ENCODE peak calls at places on chromosome 10, in five cellular contexts. O is ovary, Y is transverse colon, R is adrenal gland, L is upper lobe of right lung. H is an unnamed sample.

GRCh38 chr10:54650547-54650946 is 150.5 kb downstream of the PCDH15 start:
- DNase-seq in O (no peak), Y (no peak), R (no peak), L (no peak), H (no peak)

GRCh38 chr10:13183625-13184024 is 22.3 kb downstream of the MCM10 start:
- DNase-seq in O (no peak), Y (no peak), R (no peak), L (no peak), H (no peak)

GRCh38 chr10:44724415-44725174 is 186.5 kb upstream of the TMEM72 start:
- DNase-seq in O (no peak), Y (no peak), R (no peak), L (no peak), H (peak; percentile 63)

GRCh38 chr10:82674036-82674435 is 799.0 kb downstream of the NRG3 start:
- DNase-seq in O (no peak), Y (no peak), R (no peak), L (no peak), H (no peak)

GRCh38 chr10:69828115-69828870 is 26.6 kb downstream of the COL13A1 start:
- DNase-seq in O (no peak), Y (no peak), R (no peak), L (no peak), H (peak; percentile 78)

GRCh38 chr10:111207525-111207924 is 130.7 kb downstream of the ADRA2A start:
- DNase-seq in O (no peak), Y (peak; percentile 67), R (no peak), L (no peak), H (peak; percentile 18)

GRCh38 chr10:17737021-17737965 is 14.7 kb upstream of the TMEM236 start:
- DNase-seq in O (no peak), Y (no peak), R (no peak), L (no peak), H (peak; percentile 46)

GRCh38 chr10:53491774-53492173 is 719.2 kb upstream of the MBL2 start:
- DNase-seq in O (no peak), Y (no peak), R (no peak), L (no peak), H (no peak)

GRCh38 chr10:69655868-69656555 is 26.0 kb downstream of the FAM241B start:
- DNase-seq in O (no peak), Y (no peak), R (no peak), L (no peak), H (no peak)

GRCh38 chr10:122713091-122713885 is 13.6 kb upstream of the C10orf120 start:
- DNase-seq in O (no peak), Y (no peak), R (no peak), L (no peak), H (no peak)

GRCh38 chr10:14146005-14146404 is 184.7 kb downstream of the FRMD4A start:
- DNase-seq in O (no peak), Y (no peak), R (no peak), L (no peak), H (no peak)

GRCh38 chr10:132911712-132912097 is 30.7 kb downstream of the CFAP46 start:
- DNase-seq in O (no peak), Y (no peak), R (peak; percentile 7), L (peak; percentile 20), H (no peak)

GRCh38 chr10:71696635-71697326 is 22.8 kb downstream of the C10orf105 start:
- DNase-seq in O (peak; percentile 50), Y (peak; percentile 80), R (peak; percentile 64), L (peak; percentile 83), H (peak; percentile 26)

GRCh38 chr10:68759223-68759863 is 38.3 kb downstream of the CCAR1 start:
- DNase-seq in O (no peak), Y (no peak), R (no peak), L (no peak), H (no peak)

GRCh38 chr10:26703974-26704373 is 6.5 kb downstream of the PDSS1 start:
- DNase-seq in O (no peak), Y (no peak), R (no peak), L (no peak), H (no peak)

GRCh38 chr10:15181576-15182156 is 13.2 kb upstream of the NMT2 start:
- DNase-seq in O (no peak), Y (no peak), R (no peak), L (no peak), H (no peak)

GRCh38 chr10:110802090-110802489 is 69.6 kb upstream of the PDCD4 start:
- DNase-seq in O (no peak), Y (no peak), R (no peak), L (no peak), H (no peak)

GRCh38 chr10:28396317-28396716 is 93.5 kb upstream of the MPP7 start:
- DNase-seq in O (no peak), Y (no peak), R (no peak), L (no peak), H (no peak)

GRCh38 chr10:128641998-128642397 is 515.8 kb upstream of the MKI67 start:
- DNase-seq in O (no peak), Y (no peak), R (no peak), L (no peak), H (no peak)

GRCh38 chr10:91103384-91104184 is 116.9 kb upstream of the PCGF5 start:
- DNase-seq in O (no peak), Y (no peak), R (no peak), L (no peak), H (peak; percentile 54)

GRCh38 chr10:22856444-22857074 is 71.3 kb upstream of the ARMC3 start:
- DNase-seq in O (no peak), Y (no peak), R (no peak), L (no peak), H (no peak)

GRCh38 chr10:128063736-128064614 is 62.2 kb downstream of the MKI67 start:
- DNase-seq in O (no peak), Y (no peak), R (no peak), L (peak; percentile 75), H (no peak)

GRCh38 chr10:71548494-71548846 is 151.8 kb downstream of the CDH23 start:
- DNase-seq in O (no peak), Y (no peak), R (peak; percentile 34), L (no peak), H (peak; percentile 50)

GRCh38 chr10:127374901-127375300 is 174.2 kb upstream of the NPS start:
- DNase-seq in O (no peak), Y (no peak), R (no peak), L (no peak), H (no peak)

GRCh38 chr10:115045516-115045915 is 47.6 kb upstream of the ATRNL1 start:
- DNase-seq in O (no peak), Y (no peak), R (no peak), L (no peak), H (no peak)

GRCh38 chr10:86971146-86971991 is 3.1 kb downstream of the ADIRF start:
- DNase-seq in O (peak; percentile 98), Y (peak; percentile 94), R (peak; percentile 94), L (peak; percentile 96), H (peak; percentile 75)

GRCh38 chr10:89644691-89644966 is 413 bp downstream of the PANK1 start:
- DNase-seq in O (no peak), Y (no peak), R (no peak), L (no peak), H (no peak)
- H3K4me3 ChIP-seq in O (peak overlapping the region; percentile 86), Y (peak overlapping the region; percentile 73), R (peak overlapping the region; percentile 88), L (peak overlapping the region; percentile 87), H (peak overlapping the region; percentile 76)

DNA sequence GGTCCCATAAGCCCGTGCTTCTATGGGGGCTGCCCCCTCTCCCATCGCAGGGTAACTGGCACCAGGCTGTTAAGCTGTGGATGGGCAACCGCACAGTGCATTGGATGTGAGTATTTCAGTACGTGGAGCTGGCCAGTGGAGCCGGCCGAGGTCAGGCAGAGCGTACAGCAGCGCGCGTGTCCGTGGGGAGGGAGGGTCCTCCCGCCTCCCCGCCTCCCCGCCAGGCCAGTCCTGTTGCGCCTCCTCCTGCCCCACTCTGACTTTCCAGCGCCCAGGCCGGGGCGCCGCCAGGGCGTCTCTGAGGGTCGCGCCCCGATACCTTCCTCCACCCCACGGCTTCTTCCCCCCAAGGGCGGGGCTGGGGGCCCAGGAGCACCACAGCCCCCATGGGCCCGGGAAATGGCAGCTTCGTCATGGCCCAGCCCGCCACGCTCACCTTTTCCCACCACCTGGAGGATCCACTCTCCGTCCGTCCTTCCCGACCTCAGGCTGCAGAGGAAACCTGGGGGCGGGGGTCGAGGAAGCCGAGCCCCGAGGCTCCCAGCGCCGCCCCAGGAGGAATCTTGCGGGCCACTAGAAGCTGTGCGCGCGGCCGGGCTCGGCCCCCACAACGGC is 924 bp upstream of the PFKP start:
- DNase-seq in O (no peak), Y (no peak), R (no peak), L (no peak), H (no peak)
- H3K4me3 ChIP-seq in O (peak overlapping the region; percentile 58), Y (peak overlapping the region; percentile 92), R (no peak overlapping the region), L (peak overlapping the region; percentile 59), H (no peak overlapping the region)

GRCh38 chr10:323651-324293 is 188.5 kb downstream of the ZMYND11 start:
- DNase-seq in O (peak; percentile 80), Y (peak; percentile 52), R (peak; percentile 77), L (peak; percentile 77), H (no peak)
- H3K4me3 ChIP-seq in O (no peak overlapping the region), Y (no peak overlapping the region), R (no peak overlapping the region), L (peak overlapping the region; percentile 5), H (no peak overlapping the region)

GRCh38 chr10:30502266-30503058 is 68.5 kb downstream of the MAP3K8 start:
- DNase-seq in O (no peak), Y (peak; percentile 43), R (no peak), L (no peak), H (peak; percentile 85)
- H3K4me3 ChIP-seq in O (no peak overlapping the region), Y (no peak overlapping the region), R (no peak overlapping the region), L (no peak overlapping the region), H (no peak overlapping the region)